ENCODE peak calls at places on chromosomes 5 and 9, in six cellular contexts. Z is type B pancreatic cell, E is coronary artery, H is endothelial cell, Q is fibroblast of pulmonary artery, R is mucosa of descending colon. K is an unnamed sample.

GRCh38 chr5:66134407-66134843 is 9.7 kb upstream of the SREK1 start:
- DNase-seq in Z (no peak), E (no peak), H (no peak), Q (peak), R (no peak), K (peak)

GRCh38 chr5:135996611-135997010 is 32.2 kb upstream of the TGFBI start:
- DNase-seq in Z (no peak), E (no peak), H (no peak), Q (no peak), R (no peak), K (no peak)

GRCh38 chr5:1285141-1285540 is 9.7 kb downstream of the TERT start:
- DNase-seq in Z (peak), E (no peak), H (no peak), Q (no peak), R (peak), K (no peak)

GRCh38 chr5:159638954-159639559 is 277.2 kb upstream of the ADRA1B start:
- DNase-seq in Z (no peak), E (no peak), H (no peak), Q (peak), R (no peak), K (no peak)

GRCh38 chr5:77569409-77569808 is 69.1 kb downstream of the OTP start:
- DNase-seq in Z (no peak), E (no peak), H (no peak), Q (peak), R (no peak), K (no peak)

GRCh38 chr9:61665330-61665751 is 475.5 kb downstream of the SPATA31A7 start:
- DNase-seq in Z (no peak), E (peak), H (no peak), Q (no peak), R (no peak), K (no peak)

GRCh38 chr5:135724475-135725065 is 109.9 kb upstream of the SLC25A48 start:
- DNase-seq in Z (no peak), E (no peak), H (no peak), Q (no peak), R (no peak), K (no peak)

GRCh38 chr5:84379749-84380148 is 4.9 kb downstream of the EDIL3 start:
- DNase-seq in Z (no peak), E (no peak), H (no peak), Q (peak), R (no peak), K (no peak)

GRCh38 chr9:114574438-114574837 is 13.1 kb upstream of the ATP6V1G1 start:
- DNase-seq in Z (no peak), E (no peak), H (no peak), Q (no peak), R (no peak), K (no peak)

GRCh38 chr9:130041648-130042405 is 1.2 kb downstream of the FNBP1 start:
- DNase-seq in Z (no peak), E (peak), H (peak), Q (peak), R (peak), K (no peak)

GRCh38 chr5:56169281-56169680 is 63.8 kb downstream of the ANKRD55 start:
- DNase-seq in Z (no peak), E (no peak), H (no peak), Q (peak), R (no peak), K (no peak)

GRCh38 chr9:79583957-79584654 is 12.3 kb downstream of the TLE4 start:
- DNase-seq in Z (no peak), E (no peak), H (no peak), Q (no peak), R (no peak), K (no peak)

GRCh38 chr9:72217306-72217842 is 68.1 kb downstream of the GDA start:
- DNase-seq in Z (no peak), E (no peak), H (no peak), Q (no peak), R (no peak), K (no peak)

GRCh38 chr5:8458038-8458383 is 589.1 kb downstream of the MTRR start:
- DNase-seq in Z (no peak), E (no peak), H (no peak), Q (peak), R (no peak), K (peak)

GRCh38 chr5:116448869-116449453 is 125.7 kb downstream of the SEMA6A start:
- DNase-seq in Z (no peak), E (no peak), H (no peak), Q (no peak), R (no peak), K (no peak)

GRCh38 chr5:15852217-15852616 is 327.4 kb downstream of the MARCHF11 start:
- DNase-seq in Z (no peak), E (no peak), H (no peak), Q (no peak), R (no peak), K (no peak)

GRCh38 chr9:85610074-85610855 is 131.5 kb downstream of the AGTPBP1 start:
- DNase-seq in Z (no peak), E (no peak), H (peak), Q (peak), R (no peak), K (peak)

GRCh38 chr5:148808864-148809642 is 17.4 kb upstream of the ADRB2 start:
- DNase-seq in Z (no peak), E (no peak), H (no peak), Q (no peak), R (no peak), K (no peak)

GRCh38 chr5:141362719-141363118 is 1.2 kb upstream of the PCDHGA5 start:
- DNase-seq in Z (no peak), E (no peak), H (no peak), Q (no peak), R (no peak), K (no peak)

GRCh38 chr5:141359790-141360426 is at the start of gene PCDHGB2:
- DNase-seq in Z (no peak), E (no peak), H (peak), Q (peak), R (no peak), K (no peak)

GRCh38 chr5:141366016-141366896 is 2.3 kb downstream of the PCDHGA5 start:
- DNase-seq in Z (no peak), E (no peak), H (no peak), Q (no peak), R (no peak), K (no peak)

GRCh38 chr5:141360685-141361084 is 891 bp downstream of the PCDHGB2 start:
- DNase-seq in Z (no peak), E (no peak), H (no peak), Q (no peak), R (no peak), K (no peak)

DNA sequence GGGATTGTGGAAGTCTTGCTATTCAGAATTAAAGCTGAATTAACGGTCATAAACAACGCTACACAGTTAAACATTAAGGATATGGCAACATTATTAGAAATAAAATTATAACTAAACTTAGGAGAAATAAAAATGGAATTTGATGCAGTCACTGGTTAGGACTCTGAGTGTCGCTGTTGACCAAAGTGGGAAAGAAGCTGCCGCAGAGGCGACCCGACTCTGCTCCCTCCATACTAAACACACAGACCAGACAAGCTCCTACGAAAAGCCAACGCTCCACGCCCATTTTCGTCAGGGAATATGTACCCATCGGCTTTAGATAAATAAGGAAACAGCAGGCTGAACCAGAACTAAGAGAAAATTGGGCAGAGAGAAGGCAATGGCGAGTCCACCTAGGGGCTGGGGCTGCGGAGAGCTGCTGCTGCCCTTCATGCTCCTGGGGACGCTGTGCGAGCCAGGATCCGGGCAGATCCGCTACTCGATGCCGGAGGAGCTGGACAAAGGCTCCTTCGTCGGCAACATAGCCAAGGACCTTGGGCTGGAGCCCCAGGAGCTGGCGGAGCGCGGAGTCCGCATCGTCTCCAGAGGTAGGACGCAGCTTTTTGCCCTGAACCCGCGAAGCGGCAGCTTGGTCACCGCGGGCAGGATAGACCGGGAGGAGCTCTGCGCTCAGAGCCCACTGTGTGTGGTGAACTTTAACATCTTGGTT is at the start of gene PCDHGA5:
- DNase-seq in Z (no peak), E (no peak), H (no peak), Q (peak), R (no peak), K (no peak)
- TF ChIP-seq CTCF in Z (no peak), E (no peak), H (no peak), Q (peak), R (no peak), K (no peak)

GRCh38 chr5:150658699-150659265 is 2.3 kb upstream of the MYOZ3 start:
- DNase-seq in Z (no peak), E (peak), H (no peak), Q (no peak), R (no peak), K (no peak)
- TF ChIP-seq CTCF in Z (no peak), E (no peak), H (no peak), Q (no peak), R (no peak), K (no peak)

GRCh38 chr9:95736370-95736769 is 139.1 kb upstream of the ERCC6L2 start:
- DNase-seq in Z (no peak), E (no peak), H (peak), Q (no peak), R (no peak), K (no peak)
- TF ChIP-seq CTCF in Z (peak), E (no peak), H (peak), Q (peak), R (peak), K (peak)

DNA sequence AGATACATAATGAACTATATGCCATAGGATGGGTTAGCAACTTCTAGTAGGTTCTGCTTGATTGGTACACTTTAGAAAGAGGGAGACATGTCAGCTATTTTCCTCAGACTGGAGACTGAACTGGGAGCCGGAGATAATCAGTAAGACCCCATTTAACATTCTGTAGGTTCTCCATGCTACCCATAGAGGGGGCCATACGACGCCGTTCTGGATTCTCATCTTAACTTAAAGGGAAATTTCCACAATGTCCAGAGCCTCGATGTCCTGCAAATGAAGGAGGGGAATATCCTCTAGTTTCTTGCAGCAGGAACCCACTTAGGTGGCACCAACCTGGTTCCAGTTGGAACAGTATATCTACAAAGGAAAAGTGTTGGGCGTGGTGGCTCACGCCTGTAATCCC is 22.3 kb upstream of the NPM1 start:
- DNase-seq in Z (no peak), E (no peak), H (peak), Q (no peak), R (no peak), K (no peak)
- TF ChIP-seq CTCF in Z (peak), E (no peak), H (peak), Q (peak), R (no peak), K (peak)

DNA sequence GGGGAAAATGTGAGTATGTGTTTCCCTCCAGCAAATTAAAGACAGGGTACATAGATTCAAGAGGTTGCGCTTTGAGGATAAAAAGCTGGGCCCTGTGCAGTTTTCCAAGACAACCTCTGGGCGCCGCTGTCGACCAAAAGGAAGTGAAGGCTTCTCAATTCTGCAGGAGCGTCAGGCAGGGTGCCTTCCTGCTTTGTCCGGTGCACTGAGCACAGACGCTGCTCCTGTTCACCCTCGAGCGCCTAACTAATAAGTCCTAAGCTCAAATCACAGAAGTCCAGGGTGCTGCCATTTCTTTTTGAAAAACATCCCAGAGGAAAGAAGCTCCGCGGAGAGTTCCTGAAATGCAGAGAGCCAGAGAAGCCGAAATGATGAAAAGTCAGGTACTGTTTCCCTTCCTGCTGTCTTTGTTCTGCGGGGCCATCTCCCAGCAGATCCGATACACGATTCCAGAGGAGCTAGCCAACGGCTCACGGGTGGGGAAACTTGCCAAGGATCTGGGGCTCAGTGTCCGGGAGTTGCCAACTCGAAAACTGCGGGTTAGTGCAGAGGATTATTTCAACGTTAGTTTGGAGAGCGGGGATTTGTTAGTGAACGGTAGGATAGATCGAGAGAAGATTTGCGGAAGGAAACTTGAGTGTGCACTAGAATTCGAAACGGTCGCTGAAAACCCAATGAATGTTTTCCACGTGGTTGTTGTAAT is at the start of gene PCDHGB1:
- DNase-seq in Z (no peak), E (no peak), H (peak), Q (peak), R (peak), K (no peak)
- TF ChIP-seq CTCF in Z (peak), E (no peak), H (no peak), Q (peak), R (no peak), K (no peak)

GRCh38 chr9:27888661-27889295 is 315.5 kb upstream of the C9orf72 start:
- DNase-seq in Z (no peak), E (no peak), H (peak), Q (peak), R (peak), K (peak)
- TF ChIP-seq CTCF in Z (peak), E (no peak), H (peak), Q (peak), R (peak), K (peak)

GRCh38 chr5:179553006-179553405 is 2.7 kb downstream of the RUFY1 start:
- DNase-seq in Z (no peak), E (no peak), H (no peak), Q (no peak), R (no peak), K (no peak)

GRCh38 chr5:179553875-179554274 is 3.5 kb downstream of the RUFY1 start:
- DNase-seq in Z (no peak), E (no peak), H (no peak), Q (peak), R (no peak), K (peak)

GRCh38 chr5:179549973-179550510 is 312 bp upstream of the RUFY1 start:
- DNase-seq in Z (no peak), E (peak), H (no peak), Q (no peak), R (no peak), K (no peak)

GRCh38 chr5:179554981-179555380 is 4.6 kb downstream of the RUFY1 start:
- DNase-seq in Z (no peak), E (no peak), H (no peak), Q (no peak), R (no peak), K (no peak)

GRCh38 chr5:179550511-179551342 is at the start of gene RUFY1:
- DNase-seq in Z (peak), E (peak), H (peak), Q (peak), R (peak), K (peak)
- TF ChIP-seq CTCF in Z (no peak), E (no peak), H (peak), Q (no peak), R (no peak), K (no peak)

DNA sequence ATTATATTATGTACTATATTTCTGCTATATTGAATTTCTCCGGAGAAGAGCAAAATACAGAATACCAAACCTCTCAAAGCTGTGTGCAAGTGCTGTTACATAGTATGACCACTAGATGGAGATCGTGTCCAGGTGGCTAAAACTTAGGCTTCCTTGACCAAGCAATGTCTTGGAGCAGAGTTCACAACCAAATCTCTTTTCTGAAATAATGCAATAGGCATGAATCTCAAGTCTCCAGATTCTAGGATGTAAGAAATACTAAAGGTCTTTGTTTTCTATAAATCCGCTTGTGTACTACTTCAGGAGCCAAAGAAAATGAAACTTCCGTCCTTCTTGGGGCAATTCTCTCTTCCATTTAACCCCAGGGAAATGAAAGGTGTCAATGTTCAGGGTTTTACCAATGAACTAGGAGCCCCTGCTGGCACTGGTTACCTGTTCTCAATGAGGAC is 181.5 kb upstream of the RAI14 start:
- DNase-seq in Z (no peak), E (no peak), H (no peak), Q (peak), R (no peak), K (peak)
- TF ChIP-seq CTCF in Z (peak), E (peak), H (peak), Q (peak), R (peak), K (peak)

K was measured in Calu3.